ENCODE peak calls at places on chromosomes 5 and 9, in six cellular contexts. W is stomach, S is sigmoid colon, X is HCT116, C is IMR-90, E is thyroid gland. A is an unnamed sample. For H3K9me3, the result is how much of the 10 kb centered on the place peaks cover.

GRCh38 chr5:79149432-79149831 is 37.8 kb downstream of the BHMT start:
- DNase-seq in S (no peak), W (no peak), E (no peak), X (no peak), C (peak), A (no peak)

GRCh38 chr5:39661026-39661779 is 236.4 kb upstream of the DAB2 start:
- DNase-seq in S (no peak), W (no peak), C (no peak), X (no peak), E (no peak), A (no peak)

GRCh38 chr5:134462761-134463160 is 51.1 kb upstream of the CDKN2AIPNL start:
- DNase-seq in C (no peak), X (no peak), S (no peak), W (no peak), E (no peak), A (no peak)

GRCh38 chr9:4741365-4742031 is 496 bp upstream of the AK3 start:
- DNase-seq in W (peak), C (no peak), S (peak), E (peak), X (no peak), A (peak)

GRCh38 chr5:5886812-5887486 is 464.5 kb downstream of the ICE1 start:
- DNase-seq in W (peak), X (no peak), C (no peak), E (peak), S (no peak), A (peak)

GRCh38 chr9:95048225-95049087 is 269.1 kb downstream of the FANCC start:
- DNase-seq in S (no peak), W (peak), E (peak), X (no peak), C (no peak), A (peak)

GRCh38 chr9:106964822-106965525 is 102.0 kb downstream of the ZNF462 start:
- DNase-seq in E (no peak), C (peak), W (no peak), S (no peak), X (no peak), A (no peak)

GRCh38 chr5:123950701-123951100 is 438.7 kb downstream of the CSNK1G3 start:
- DNase-seq in W (no peak), X (no peak), S (no peak), E (no peak), C (peak), A (no peak)

GRCh38 chr5:173592050-173592669 is 24.3 kb downstream of the BOD1 start:
- DNase-seq in S (no peak), E (no peak), C (no peak), X (peak), W (no peak), A (no peak)

GRCh38 chr5:158886957-158887356 is 212.8 kb downstream of the EBF1 start:
- DNase-seq in C (no peak), S (no peak), E (no peak), X (no peak), W (no peak), A (no peak)

GRCh38 chr9:37464006-37464405 is 1.2 kb downstream of the ZBTB5 start:
- DNase-seq in C (no peak), E (no peak), W (no peak), X (no peak), S (no peak), A (no peak)

GRCh38 chr5:134289509-134290113 is 63.7 kb upstream of the PPP2CA start:
- DNase-seq in C (peak), E (peak), S (peak), W (peak), X (peak), A (peak)

GRCh38 chr5:175163586-175164275 is 280.3 kb downstream of the DRD1 start:
- DNase-seq in X (no peak), S (no peak), W (no peak), E (no peak), C (no peak), A (no peak)

GRCh38 chr5:44881266-44881665 is 72.5 kb downstream of the MRPS30 start:
- DNase-seq in W (no peak), X (no peak), S (no peak), E (no peak), C (no peak), A (no peak)

GRCh38 chr5:63261695-63262094 is 683.1 kb downstream of the LRRC70 start:
- DNase-seq in C (no peak), W (no peak), E (no peak), S (no peak), X (no peak), A (no peak)

GRCh38 chr9:134128727-134129679 is 6.9 kb upstream of the WDR5 start:
- DNase-seq in W (no peak), X (no peak), C (no peak), S (no peak), E (no peak), A (no peak)

GRCh38 chr9:650362-650761 is 191.1 kb upstream of the DMRT1 start:
- DNase-seq in E (peak), W (no peak), S (no peak), X (no peak), C (peak), A (no peak)

GRCh38 chr5:40235471-40235870 is 444.2 kb upstream of the PTGER4 start:
- DNase-seq in W (no peak), C (no peak), S (no peak), E (no peak), X (no peak), A (no peak)

GRCh38 chr5:8327016-8327415 is 458.1 kb downstream of the MTRR start:
- DNase-seq in C (no peak), X (no peak), S (no peak), E (no peak), W (no peak), A (no peak)

GRCh38 chr5:142661957-142662356 is 23.9 kb downstream of the FGF1 start:
- DNase-seq in S (no peak), W (no peak), E (no peak), C (no peak), X (no peak), A (no peak)

GRCh38 chr5:169027456-169028118 is 273.4 kb downstream of the SLIT3 start:
- DNase-seq in X (no peak), C (no peak), S (no peak), E (peak), W (peak), A (no peak)

GRCh38 chr9:90642570-90643539 is at the start of gene DIRAS2:
- DNase-seq in W (peak), S (no peak), E (peak), X (peak), C (peak), A (peak)

GRCh38 chr5:55582256-55582655 is 47.5 kb upstream of the PLPP1 start:
- DNase-seq in S (no peak), C (no peak), W (no peak), E (no peak), X (no peak), A (no peak)

GRCh38 chr9:14313951-14314423 is at the start of gene NFIB:
- DNase-seq in X (no peak), W (peak), S (peak), C (peak), E (peak), A (peak)

GRCh38 chr5:121325930-121326329 is 525.8 kb upstream of the FTMT start:
- DNase-seq in E (no peak), X (no peak), C (no peak), W (no peak), S (no peak), A (no peak)

GRCh38 chr5:158264264-158264663 is 405.3 kb upstream of the CLINT1 start:
- DNase-seq in X (no peak), C (no peak), S (no peak), W (no peak), E (no peak), A (no peak)

GRCh38 chr9:126508928-126509327 is 104.8 kb upstream of the LMX1B start:
- DNase-seq in E (no peak), S (no peak), X (no peak), C (no peak), W (no peak), A (no peak)

GRCh38 chr9:115494958-115495690 is 377.2 kb upstream of the TNC start:
- DNase-seq in C (peak), E (no peak), X (no peak), S (no peak), W (no peak), A (no peak)

GRCh38 chr9:130535818-130536521 is 43.4 kb upstream of the FUBP3 start:
- DNase-seq in C (peak), S (no peak), W (no peak), E (peak), X (no peak), A (peak)

GRCh38 chr9:36934478-36935065 is 99.5 kb downstream of the PAX5 start:
- DNase-seq in C (no peak), E (no peak), S (no peak), W (peak), X (no peak), A (no peak)

GRCh38 chr5:124729687-124730359 is 16.6 kb downstream of the ZNF608 start:
- DNase-seq in X (no peak), W (no peak), C (no peak), S (no peak), E (no peak), A (no peak)

GRCh38 chr5:172224996-172225395 is 31.0 kb downstream of the EFCAB9 start:
- DNase-seq in W (no peak), E (no peak), C (no peak), X (no peak), S (no peak), A (no peak)

GRCh38 chr9:27527702-27528277 is 1.8 kb downstream of the MOB3B start:
- DNase-seq in X (no peak), C (no peak), S (no peak), W (no peak), E (no peak), A (no peak)

GRCh38 chr5:74934949-74935751 is 69.0 kb upstream of the FAM169A start:
- DNase-seq in W (no peak), C (peak), E (no peak), X (peak), S (no peak), A (peak)

GRCh38 chr9:86061972-86062739 is 37.2 kb downstream of the GOLM1 start:
- DNase-seq in E (no peak), X (no peak), S (no peak), C (no peak), W (no peak), A (no peak)

GRCh38 chr5:128825826-128826225 is 139.5 kb upstream of the SLC27A6 start:
- DNase-seq in W (no peak), E (no peak), X (no peak), S (no peak), C (peak), A (no peak)

GRCh38 chr9:93024986-93025630 is 33.4 kb upstream of the SUSD3 start:
- DNase-seq in S (no peak), E (no peak), X (no peak), C (no peak), W (no peak), A (no peak)

GRCh38 chr5:134135091-134135655 is 20.7 kb downstream of the TCF7 start:
- DNase-seq in S (peak), X (no peak), E (no peak), C (no peak), W (no peak), A (no peak)

GRCh38 chr9:133063159-133063499 is 1.3 kb downstream of the CEL start:
- DNase-seq in W (no peak), S (no peak), C (no peak), E (no peak), X (no peak), A (no peak)

GRCh38 chr9:76887003-76887821 is 18.7 kb downstream of the PRUNE2 start:
- DNase-seq in X (no peak), C (no peak), S (no peak), E (no peak), W (no peak), A (no peak)
- TF ChIP-seq POLR2A in X (no peak), C (no peak), S (no peak), E (no peak), W (no peak), A (no peak)

GRCh38 chr5:10534491-10535236 is 29.2 kb upstream of the ANKRD33B start:
- DNase-seq in E (no peak), S (peak), X (no peak), W (no peak), C (no peak), A (no peak)
- H3K9me3 ChIP-seq in E (under half), S (under half), X (under half), W (under half), C (under half), A (under half)

GRCh38 chr5:178306430-178307225 is 74.0 kb upstream of the PHYKPL start:
- DNase-seq in S (peak), W (no peak), E (no peak), X (no peak), C (no peak), A (no peak)
- TF ChIP-seq POLR2A in S (no peak), W (no peak), E (no peak), X (no peak), C (no peak), A (no peak)

GRCh38 chr5:149162401-149163084 is 21.2 kb downstream of the ABLIM3 start:
- DNase-seq in X (peak), S (no peak), C (peak), W (no peak), E (no peak), A (no peak)

GRCh38 chr5:149166591-149167100 is 25.4 kb downstream of the ABLIM3 start:
- DNase-seq in C (peak), S (no peak), W (no peak), E (no peak), X (no peak), A (no peak)

GRCh38 chr5:149170292-149170691 is 29.0 kb downstream of the ABLIM3 start:
- DNase-seq in S (no peak), W (no peak), X (no peak), E (no peak), C (peak), A (no peak)

GRCh38 chr5:149168276-149168675 is 27.0 kb downstream of the ABLIM3 start:
- DNase-seq in C (no peak), W (no peak), S (no peak), X (no peak), E (no peak), A (no peak)

GRCh38 chr5:149166128-149166527 is 24.8 kb downstream of the ABLIM3 start:
- DNase-seq in X (no peak), C (peak), S (no peak), W (no peak), E (no peak), A (no peak)
- H3K9me3 ChIP-seq in X (under half), C (under half), S (under half), W (under half), E (under half), A (under half)

DNA sequence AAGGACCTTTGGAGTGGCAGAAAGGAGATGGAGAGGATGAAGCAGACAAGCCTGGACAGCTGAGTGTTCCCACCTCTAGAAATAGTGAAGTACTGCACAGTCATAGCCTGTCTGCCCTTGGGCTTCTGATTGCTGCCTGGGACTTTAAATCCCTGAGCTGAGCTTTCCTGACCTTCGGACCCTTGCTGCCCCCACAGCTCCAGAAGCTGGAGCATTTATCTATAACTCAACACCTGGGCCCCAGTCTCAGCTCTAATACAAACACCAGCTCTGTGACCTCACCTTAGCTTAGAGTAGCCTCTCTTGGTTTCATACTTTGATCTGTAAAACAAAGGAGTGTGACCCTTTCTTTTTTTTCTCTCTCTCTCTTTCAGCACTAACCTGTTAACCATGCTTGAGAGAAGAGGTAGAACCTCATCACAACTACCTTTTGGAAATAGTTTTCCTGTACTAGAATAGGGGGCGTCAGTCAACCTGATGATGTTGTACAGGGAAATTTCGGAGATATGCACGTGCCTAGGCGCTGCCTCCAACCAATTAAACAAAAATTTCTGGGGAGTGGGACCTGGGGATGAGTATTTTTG is 25.4 kb upstream of the ELL2 start:
- DNase-seq in E (no peak), X (no peak), W (no peak), C (no peak), S (no peak), A (no peak)
- TF ChIP-seq POLR2A in E (no peak), X (no peak), W (no peak), C (no peak), S (no peak), A (no peak)

GRCh38 chr9:135221576-135221950 is 134.1 kb downstream of the OLFM1 start:
- DNase-seq in W (no peak), E (no peak), C (no peak), S (peak), X (no peak), A (no peak)

GRCh38 chr9:135222991-135223760 is 135.7 kb downstream of the OLFM1 start:
- DNase-seq in C (no peak), X (no peak), E (no peak), W (no peak), S (peak), A (no peak)

GRCh38 chr9:135223831-135224230 is 136.4 kb downstream of the OLFM1 start:
- DNase-seq in W (no peak), S (peak), X (no peak), C (no peak), E (no peak), A (no peak)

GRCh38 chr9:135220601-135221575 is 133.4 kb downstream of the OLFM1 start:
- DNase-seq in X (no peak), C (no peak), S (peak), W (no peak), E (no peak), A (no peak)

GRCh38 chr9:135221951-135222631 is 134.6 kb downstream of the OLFM1 start:
- DNase-seq in W (no peak), S (peak), X (no peak), C (no peak), E (no peak), A (no peak)
- H3K9me3 ChIP-seq in W (under half), S (under half), X (under half), C (half or more), E (under half), A (under half)

GRCh38 chr5:147451125-147451524 is 58.7 kb downstream of the DPYSL3 start:
- DNase-seq in C (no peak), X (no peak), E (no peak), S (no peak), W (no peak), A (no peak)

GRCh38 chr5:147455321-147455720 is 54.5 kb downstream of the DPYSL3 start:
- DNase-seq in C (peak), S (peak), W (no peak), E (no peak), X (no peak), A (peak)

GRCh38 chr5:147455822-147456221 is 54.0 kb downstream of the DPYSL3 start:
- DNase-seq in E (no peak), W (no peak), C (no peak), S (no peak), X (no peak), A (no peak)

GRCh38 chr5:147452137-147452838 is 57.6 kb downstream of the DPYSL3 start:
- DNase-seq in S (peak), W (no peak), C (no peak), E (no peak), X (no peak), A (no peak)

DNA sequence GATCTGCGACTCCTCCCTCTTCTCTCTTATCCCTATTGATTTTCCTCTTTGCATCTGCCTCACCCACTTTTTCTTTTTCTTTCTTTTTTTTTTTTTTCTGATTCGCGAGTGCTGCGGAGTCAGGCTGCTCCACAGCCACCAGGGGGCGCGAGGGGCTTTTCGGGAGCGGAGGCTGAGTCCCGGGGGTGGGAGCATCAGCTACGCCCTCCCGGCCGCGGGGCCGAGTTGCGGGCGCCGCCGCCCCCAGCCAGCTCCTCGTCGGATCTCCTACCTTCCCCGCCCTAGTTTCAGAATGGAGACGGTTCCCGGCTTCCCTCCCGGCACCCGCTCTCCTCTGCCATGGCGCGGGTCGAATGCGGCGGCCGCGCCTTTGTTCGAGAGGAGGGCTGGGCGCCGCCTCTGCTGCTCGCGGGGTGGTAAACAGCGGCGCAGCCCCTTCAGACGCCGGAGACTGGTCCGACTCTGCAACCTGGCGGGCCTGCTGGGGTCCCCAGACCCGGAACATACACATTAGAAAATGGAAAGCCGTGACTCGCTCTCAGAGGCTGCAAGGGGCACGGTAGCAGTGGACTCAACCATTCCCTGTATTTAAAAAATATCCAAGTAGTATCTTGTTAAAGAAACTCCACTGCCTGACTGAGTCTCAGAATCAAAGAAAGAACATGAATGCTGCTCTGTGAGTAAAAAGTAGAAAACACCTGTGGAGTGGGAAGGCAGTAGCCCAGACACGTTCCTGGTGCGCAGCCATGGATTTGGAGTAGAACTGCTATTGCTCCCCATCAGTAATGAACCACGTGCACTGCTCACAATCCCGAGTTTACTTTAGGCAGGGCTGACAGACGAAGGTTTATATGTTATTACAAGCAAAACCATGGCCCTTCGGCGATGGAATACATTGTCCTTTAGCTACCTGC is 55.7 kb downstream of the DPYSL3 start:
- DNase-seq in W (peak), S (peak), C (peak), X (peak), E (peak), A (peak)
- TF ChIP-seq POLR2A in W (no peak), S (no peak), C (peak), X (no peak), E (no peak), A (no peak)

GRCh38 chr5:107640568-107640967 is 30.2 kb downstream of the EFNA5 start:
- DNase-seq in C (no peak), X (no peak), S (no peak), E (no peak), W (no peak), A (no peak)
- H3K9me3 ChIP-seq in C (under half), X (under half), S (under half), E (under half), W (under half), A (under half)

A was measured in testis.